ENCODE peak calls at places on chromosomes 5 and 9, in five cellular contexts. Z is GM20000; C is fibroblast of gingiva; W is AG08395; U is activated CD4-positive, alpha-beta T cell treated with anti-CD3 and anti-CD28 coated beads for 24 hours. Q is an unnamed sample.

GRCh38 chr5:50553560-50553984 is 112.5 kb upstream of the EMB start:
- DNase-seq in Z (no peak), C (no peak), W (no peak), U (no peak), Q (no peak)

GRCh38 chr9:19114680-19115270 is 12.1 kb upstream of the HAUS6 start:
- DNase-seq in Z (no peak), C (no peak), W (peak), U (no peak), Q (no peak)

GRCh38 chr5:1245901-1246576 is 20.9 kb downstream of the SLC6A18 start:
- DNase-seq in Z (no peak), C (no peak), W (no peak), U (no peak), Q (no peak)

GRCh38 chr9:93167838-93168237 is 16.1 kb upstream of the WNK2 start:
- DNase-seq in Z (no peak), C (no peak), W (no peak), U (no peak), Q (no peak)

GRCh38 chr5:173920024-173920753 is 32.0 kb downstream of the CPEB4 start:
- DNase-seq in Z (no peak), C (no peak), W (no peak), U (no peak), Q (no peak)

GRCh38 chr5:58080573-58080972 is 379.3 kb downstream of the PLK2 start:
- DNase-seq in Z (no peak), C (peak), W (no peak), U (no peak), Q (no peak)

GRCh38 chr9:137665697-137666504 is 47.1 kb downstream of the EHMT1 start:
- DNase-seq in Z (no peak), C (no peak), W (peak), U (no peak), Q (no peak)

GRCh38 chr5:149907828-149908227 is 36.8 kb downstream of the PDE6A start:
- DNase-seq in Z (no peak), C (no peak), W (no peak), U (no peak), Q (no peak)

GRCh38 chr9:93189369-93190132 is 5.6 kb downstream of the WNK2 start:
- DNase-seq in Z (no peak), C (no peak), W (no peak), U (no peak), Q (no peak)